ENCODE peak calls at places on chromosomes 5 and 9, in nine cellular contexts. M is AG04450, D is omental fat pad, T is choroid plexus epithelial cell, L is neural crest cell, Q is fibroblast of pulmonary artery, O is fibroblast of mammary gland, F is PC-3, P is IMR-90. N is an unnamed sample.

GRCh38 chr5:43192558-43193170 is 639 bp downstream of the NIM1K start:
- DNase-seq in M (no peak), Q (peak), P (peak), D (no peak), F (peak), T (peak), O (peak), L (peak), N (no peak)

GRCh38 chr5:96904054-96904931 is 28.0 kb downstream of the ERAP2 start:
- DNase-seq in M (no peak), D (no peak), P (peak), T (peak), F (no peak), O (no peak), L (no peak), Q (peak), N (no peak)

GRCh38 chr9:70753311-70753710 is 338.9 kb upstream of the KLF9 start:
- DNase-seq in Q (no peak), P (no peak), T (no peak), M (no peak), D (no peak), L (no peak), O (no peak), F (no peak), N (no peak)

GRCh38 chr5:89045216-89045615 is 162.2 kb upstream of the MEF2C start:
- DNase-seq in L (no peak), F (no peak), D (no peak), O (no peak), M (no peak), Q (no peak), T (no peak), P (no peak), N (no peak)

GRCh38 chr5:147332643-147333042 is 97.8 kb downstream of the STK32A start:
- DNase-seq in L (no peak), M (no peak), P (no peak), O (no peak), F (no peak), T (no peak), Q (no peak), D (no peak), N (no peak)

GRCh38 chr9:95910023-95910706 is 34.7 kb downstream of the ERCC6L2 start:
- DNase-seq in D (no peak), Q (peak), F (peak), O (peak), T (peak), P (peak), L (no peak), M (no peak), N (no peak)

GRCh38 chr5:23064710-23065109 is 211.6 kb upstream of the CDH12 start:
- DNase-seq in O (no peak), P (no peak), F (peak), L (no peak), Q (no peak), D (no peak), M (no peak), T (no peak), N (no peak)

GRCh38 chr9:124776952-124777645 is at the start of gene OLFML2A:
- DNase-seq in T (no peak), O (peak), P (no peak), F (peak), Q (no peak), D (no peak), L (peak), M (no peak), N (no peak)

GRCh38 chr9:34993502-34994428 is 4.2 kb downstream of the DNAJB5 start:
- DNase-seq in D (peak), Q (peak), F (no peak), P (peak), M (no peak), L (no peak), O (peak), T (peak), N (no peak)

GRCh38 chr5:173103411-173103810 is 40.9 kb upstream of the BNIP1 start:
- DNase-seq in D (no peak), P (no peak), Q (no peak), M (no peak), F (no peak), T (no peak), O (no peak), L (no peak), N (no peak)

GRCh38 chr5:141513627-141514329 is 24.9 kb downstream of the PCDHGC5 start:
- DNase-seq in Q (peak), M (no peak), D (peak), F (no peak), L (peak), P (peak), O (peak), T (peak), N (no peak)

GRCh38 chr9:96067551-96068076 is 192.1 kb downstream of the ERCC6L2 start:
- DNase-seq in T (no peak), M (no peak), O (no peak), L (no peak), P (no peak), D (no peak), F (no peak), Q (no peak), N (no peak)

GRCh38 chr9:69120380-69121154 is 53.5 kb upstream of the TJP2 start:
- DNase-seq in O (no peak), Q (no peak), T (peak), P (no peak), F (peak), D (no peak), L (no peak), M (no peak), N (peak)

GRCh38 chr5:76576468-76576867 is 46.7 kb downstream of the F2RL2 start:
- DNase-seq in L (no peak), T (no peak), F (no peak), Q (no peak), D (no peak), P (no peak), O (no peak), M (no peak), N (no peak)

DNA sequence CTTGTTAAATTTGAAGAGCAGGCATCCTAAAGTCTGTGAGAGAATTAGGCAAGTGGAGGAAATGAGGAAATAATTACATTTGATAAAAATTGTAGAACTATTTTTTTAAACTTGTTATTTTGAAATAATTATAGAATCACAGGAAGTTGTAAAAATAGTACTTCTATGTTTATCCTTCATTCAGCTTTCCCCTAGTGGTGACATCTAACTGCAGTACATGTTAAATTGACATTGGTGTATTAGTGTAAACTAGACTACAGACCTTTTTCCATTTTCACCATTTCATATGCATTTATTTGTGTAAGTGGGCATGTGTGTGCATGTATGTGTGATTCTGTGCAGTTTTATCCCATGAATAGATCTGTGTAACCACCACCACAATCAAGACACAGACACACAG is 51.6 kb downstream of the F2RL2 start:
- DNase-seq in P (no peak), O (no peak), F (no peak), Q (no peak), M (no peak), D (no peak), T (no peak), L (no peak), N (no peak)
- TF ChIP-seq CTCF in P (no peak), O (peak), F (peak), Q (peak), M (no peak), D (no peak), T (no peak), L (peak), N (no peak)

GRCh38 chr9:6584881-6585597 is 60.5 kb downstream of the GLDC start:
- DNase-seq in M (no peak), D (no peak), P (peak), L (no peak), T (peak), Q (peak), O (peak), F (peak), N (no peak)
- TF ChIP-seq CTCF in M (peak), D (no peak), P (peak), L (peak), T (peak), Q (peak), O (peak), F (peak), N (peak)

GRCh38 chr5:66742083-66742895 is 146.1 kb downstream of the MAST4 start:
- DNase-seq in L (no peak), O (no peak), D (no peak), P (no peak), Q (no peak), M (no peak), F (no peak), T (peak), N (no peak)
- TF ChIP-seq CTCF in L (peak), O (peak), D (no peak), P (no peak), Q (no peak), M (peak), F (no peak), T (peak), N (peak)

DNA sequence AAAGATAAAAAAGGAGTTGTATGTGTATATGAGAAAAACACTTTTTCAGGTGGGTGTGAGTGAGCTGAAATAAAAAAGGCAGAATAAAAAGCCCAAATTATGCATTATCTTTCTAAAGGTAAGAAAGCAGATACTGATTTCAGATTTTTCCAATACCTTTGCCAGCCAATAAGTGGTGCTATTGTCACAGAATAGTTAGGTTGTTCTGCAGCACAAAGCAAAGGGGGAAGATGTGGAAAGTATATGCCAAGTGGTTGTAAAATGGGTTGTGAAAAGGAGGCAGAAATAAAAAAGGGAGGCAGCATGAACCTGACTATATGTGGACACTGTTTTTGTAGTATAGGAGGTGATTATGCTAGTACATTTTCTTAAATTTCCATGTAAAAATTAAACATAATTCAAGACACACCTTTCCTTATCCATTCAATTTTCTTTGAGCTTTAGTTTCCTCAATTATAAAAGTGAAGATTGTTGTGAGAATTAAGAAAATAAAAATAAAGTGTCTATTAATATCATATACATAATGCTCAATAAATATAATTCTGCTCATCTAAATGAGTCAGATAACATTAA is 106.7 kb downstream of the SMIM15 start:
- DNase-seq in D (no peak), O (peak), F (peak), Q (peak), P (peak), M (no peak), L (no peak), T (peak), N (no peak)
- TF ChIP-seq CTCF in D (no peak), O (peak), F (peak), Q (peak), P (peak), M (peak), L (peak), T (peak), N (peak)

DNA sequence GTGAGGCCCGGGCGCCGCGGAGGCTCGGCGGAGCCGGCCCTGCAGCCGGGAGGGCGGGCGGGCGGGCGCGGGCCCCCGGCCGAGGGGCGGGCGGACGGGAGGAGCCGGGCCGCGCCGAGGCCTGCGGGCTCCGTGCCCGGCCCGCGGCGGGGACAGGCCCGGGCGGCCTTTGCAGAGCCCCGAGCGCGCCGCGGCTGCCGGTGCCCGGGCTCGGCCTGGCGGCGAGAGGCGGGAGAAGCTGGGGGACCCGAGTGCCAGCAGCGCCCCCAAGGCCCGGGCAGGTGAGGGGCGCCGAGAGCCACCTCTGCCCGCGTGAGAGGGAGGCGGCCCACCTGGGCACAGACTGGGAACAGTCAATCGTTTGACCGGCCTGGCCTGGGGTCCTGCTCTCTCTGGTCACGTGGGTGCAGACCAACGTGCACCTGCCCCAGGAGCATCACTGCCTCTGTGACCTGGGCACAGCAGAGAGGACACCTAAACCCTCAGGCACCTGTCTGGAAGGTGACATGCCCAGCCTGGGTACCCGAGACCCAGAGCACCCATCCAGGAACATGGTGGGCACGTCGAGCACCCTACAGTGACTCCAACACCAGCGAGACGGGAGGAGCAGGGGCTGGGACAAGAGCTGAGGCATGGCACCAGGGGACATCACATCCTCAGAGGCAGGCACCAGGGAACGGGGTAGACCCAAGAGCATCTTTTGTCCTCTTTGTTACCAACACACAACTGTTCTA is 554 bp downstream of the MVB12B start:
- DNase-seq in F (no peak), M (no peak), Q (no peak), D (no peak), P (no peak), L (no peak), T (no peak), O (no peak), N (peak)
- TF ChIP-seq CTCF in F (no peak), M (no peak), Q (no peak), D (no peak), P (no peak), L (no peak), T (no peak), O (no peak), N (peak)

GRCh38 chr9:135906291-135907005 is 898 bp downstream of the CAMSAP1 start:
- DNase-seq in Q (peak), F (peak), L (no peak), O (peak), M (no peak), P (peak), T (peak), D (no peak), N (peak)

GRCh38 chr9:135909371-135909770 is 2.0 kb upstream of the CAMSAP1 start:
- DNase-seq in Q (no peak), D (no peak), O (no peak), T (no peak), F (no peak), M (no peak), L (no peak), P (no peak), N (no peak)

GRCh38 chr9:135907006-135907434 is 326 bp downstream of the CAMSAP1 start:
- DNase-seq in T (no peak), P (peak), D (no peak), F (peak), Q (peak), L (peak), O (peak), M (no peak), N (no peak)

GRCh38 chr9:135908334-135909204 is 1.2 kb upstream of the CAMSAP1 start:
- DNase-seq in T (no peak), Q (no peak), D (no peak), P (no peak), O (peak), L (no peak), M (no peak), F (peak), N (no peak)

DNA sequence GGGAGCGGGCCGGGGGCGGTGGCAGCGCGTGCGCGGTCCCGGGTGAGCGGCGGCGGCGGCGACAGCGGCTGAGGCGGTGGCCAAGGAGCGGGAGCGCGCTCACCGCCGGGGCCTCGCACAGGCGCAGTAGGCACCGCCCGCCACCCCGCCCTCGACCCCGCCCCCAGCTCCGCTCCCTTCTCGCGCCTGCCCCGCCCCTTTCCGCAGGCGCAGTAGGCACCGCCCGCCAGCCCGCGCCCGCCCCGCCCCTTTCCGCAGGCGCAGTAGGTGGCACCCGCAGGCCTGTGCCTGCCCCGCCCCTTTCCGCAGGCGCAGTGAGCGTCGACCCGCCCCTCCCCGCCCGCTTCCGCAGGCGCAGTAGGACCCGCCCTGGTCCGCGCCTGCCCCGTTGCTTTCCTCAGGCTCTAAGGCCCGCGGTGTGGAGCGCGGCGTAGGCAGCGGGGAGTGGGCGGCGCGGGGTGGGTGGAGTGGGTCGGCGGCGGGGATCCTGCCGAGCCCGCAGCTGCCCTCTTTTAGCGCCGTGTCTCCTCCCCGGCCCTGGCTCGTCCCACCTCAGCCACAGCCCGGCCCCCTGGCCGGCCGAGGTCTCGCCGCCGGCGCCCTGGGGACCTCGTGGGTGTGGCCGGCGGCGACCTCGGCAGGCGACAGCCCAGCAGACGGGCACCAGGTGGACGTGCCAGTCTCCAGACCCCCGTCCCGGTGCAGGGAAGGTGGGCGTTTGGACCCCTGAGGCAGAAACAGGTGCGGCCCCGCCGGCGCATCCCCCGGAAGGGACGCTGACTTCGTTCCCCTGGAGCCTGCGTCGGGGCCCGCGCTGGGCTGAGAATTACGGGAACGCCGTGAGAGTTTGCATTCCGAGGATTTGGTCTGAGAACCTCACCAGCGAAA is at the start of gene CAMSAP1:
- DNase-seq in D (peak), L (peak), O (peak), T (peak), M (peak), P (peak), F (peak), Q (peak), N (peak)
- TF ChIP-seq CTCF in D (no peak), L (no peak), O (no peak), T (no peak), M (no peak), P (no peak), F (no peak), Q (no peak), N (no peak)

DNA sequence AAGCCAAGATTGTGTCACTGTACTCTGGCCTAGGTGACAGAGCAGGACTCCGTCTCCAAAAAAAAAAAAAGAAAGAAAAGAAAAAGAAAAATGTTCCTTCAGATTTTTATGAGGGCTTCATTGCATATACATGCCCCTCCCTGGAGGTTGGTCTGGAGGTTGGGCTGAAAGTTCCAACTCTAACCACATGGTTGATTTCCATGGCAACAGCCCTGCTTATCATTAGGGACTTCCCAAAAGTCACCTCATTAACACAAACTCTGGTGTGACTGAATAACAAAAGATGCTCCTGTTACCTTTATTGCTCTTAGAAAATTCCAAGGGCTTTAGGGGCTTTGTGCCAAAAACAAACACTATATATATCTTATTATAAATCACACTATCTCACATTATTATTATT is 113.8 kb downstream of the TMC1 start:
- DNase-seq in O (no peak), F (no peak), M (no peak), P (no peak), L (no peak), D (no peak), T (no peak), Q (no peak), N (no peak)
- TF ChIP-seq CTCF in O (no peak), F (no peak), M (no peak), P (no peak), L (no peak), D (no peak), T (no peak), Q (no peak), N (no peak)